ENCODE peak calls at places on chromosomes 2 and 18, in five cellular contexts. S, U, Q, T and D are unnamed samples.
A peak's percentile ranks its signal among the peaks of the same experiment; 100 is the strongest.

GRCh38 chr2:108978709-108979111 is 10.3 kb downstream of the EDAR start:
- DNase-seq in S (no peak), T (no peak), U (no peak), Q (no peak), D (no peak)

GRCh38 chr18:76962851-76963250 is 140.5 kb downstream of the ZNF236 start:
- DNase-seq in T (no peak), U (no peak), Q (no peak), S (no peak), D (no peak)

GRCh38 chr18:10526211-10526949 is 553 bp downstream of the NAPG start:
- DNase-seq in S (peak; percentile 82), T (peak; percentile 87), Q (no peak), U (peak; percentile 31), D (peak; percentile 31)

GRCh38 chr18:48896875-48897511 is 53.8 kb downstream of the SMAD7 start:
- DNase-seq in T (no peak), U (peak; percentile 98), S (peak; percentile 95), Q (no peak), D (no peak)

GRCh38 chr18:10230072-10230471 is 224.4 kb upstream of the APCDD1 start:
- DNase-seq in Q (peak; percentile 21), S (peak; percentile 40), U (peak; percentile 23), T (no peak), D (no peak)

GRCh38 chr2:232455426-232456255 is at the start of gene ALPI:
- DNase-seq in T (no peak), Q (no peak), U (no peak), S (peak; percentile 10), D (no peak)

GRCh38 chr2:181264016-181264415 is 193.2 kb upstream of the ITGA4 start:
- DNase-seq in U (no peak), Q (no peak), T (no peak), S (no peak), D (no peak)

GRCh38 chr2:2222931-2223330 is 108.1 kb downstream of the MYT1L start:
- DNase-seq in U (no peak), S (no peak), T (no peak), Q (no peak), D (no peak)

GRCh38 chr2:197236816-197237215 is 73.8 kb downstream of the ANKRD44 start:
- DNase-seq in T (no peak), U (no peak), S (no peak), Q (no peak), D (no peak)

GRCh38 chr2:137865954-137866540 is 98.2 kb upstream of the HNMT start:
- DNase-seq in S (peak; percentile 68), T (peak; percentile 36), Q (no peak), U (peak; percentile 77), D (peak; percentile 64)

GRCh38 chr2:98452396-98453027 is 7.9 kb downstream of the INPP4A start:
- DNase-seq in S (no peak), U (no peak), Q (no peak), T (no peak), D (no peak)

GRCh38 chr2:64765160-64765805 is 111.6 kb upstream of the SERTAD2 start:
- DNase-seq in U (no peak), Q (no peak), S (no peak), T (no peak), D (no peak)

GRCh38 chr2:54903736-54904554 is 146.3 kb downstream of the RTN4 start:
- DNase-seq in S (peak; percentile 27), T (no peak), Q (peak; percentile 7), U (no peak), D (peak; percentile 12)

GRCh38 chr2:205858781-205859478 is 176.6 kb downstream of the NRP2 start:
- DNase-seq in S (no peak), Q (no peak), T (no peak), U (no peak), D (no peak)

GRCh38 chr18:53070706-53071105 is 730.7 kb downstream of the DCC start:
- DNase-seq in S (no peak), T (no peak), U (no peak), Q (no peak), D (no peak)

GRCh38 chr2:159285433-159285832 is 1.1 kb downstream of the WDSUB1 start:
- DNase-seq in U (no peak), Q (no peak), T (no peak), S (no peak), D (no peak)

GRCh38 chr18:5584751-5585417 is 41.1 kb upstream of the EPB41L3 start:
- DNase-seq in Q (no peak), U (no peak), T (no peak), S (no peak), D (no peak)

GRCh38 chr2:232628466-232629200 is 4.8 kb upstream of the EFHD1 start:
- DNase-seq in S (no peak), Q (no peak), T (no peak), U (no peak), D (no peak)

GRCh38 chr2:219598308-219599078 is 836 bp downstream of the STK11IP start:
- DNase-seq in Q (no peak), S (no peak), U (no peak), T (no peak), D (no peak)

GRCh38 chr18:32576296-32576916 is 105.7 kb upstream of the GAREM1 start:
- DNase-seq in T (peak; percentile 43), U (peak; percentile 29), Q (no peak), S (peak; percentile 6), D (peak; percentile 5)

GRCh38 chr2:198055726-198056125 is 251.3 kb downstream of the PLCL1 start:
- DNase-seq in Q (no peak), T (no peak), S (no peak), U (no peak), D (no peak)

GRCh38 chr2:199499005-199499404 is 41.3 kb upstream of the SATB2 start:
- DNase-seq in Q (no peak), U (no peak), T (no peak), S (no peak), D (no peak)
- TF ChIP-seq JUND in Q (no peak), U (no peak), T (no peak), S (no peak), D (no peak)

GRCh38 chr2:9552491-9553178 is 3.0 kb downstream of the ADAM17 start:
- DNase-seq in T (no peak), Q (no peak), S (peak; percentile 41), U (no peak), D (no peak)
- TF ChIP-seq JUND in T (peak; percentile 96), Q (no peak), S (peak; percentile 99), U (no peak), D (no peak)

GRCh38 chr18:3100498-3101132 is 87.7 kb upstream of the LPIN2 start:
- DNase-seq in Q (no peak), U (peak; percentile 68), T (no peak), S (no peak), D (no peak)
- TF ChIP-seq JUND in Q (no peak), U (no peak), T (no peak), S (no peak), D (no peak)

DNA sequence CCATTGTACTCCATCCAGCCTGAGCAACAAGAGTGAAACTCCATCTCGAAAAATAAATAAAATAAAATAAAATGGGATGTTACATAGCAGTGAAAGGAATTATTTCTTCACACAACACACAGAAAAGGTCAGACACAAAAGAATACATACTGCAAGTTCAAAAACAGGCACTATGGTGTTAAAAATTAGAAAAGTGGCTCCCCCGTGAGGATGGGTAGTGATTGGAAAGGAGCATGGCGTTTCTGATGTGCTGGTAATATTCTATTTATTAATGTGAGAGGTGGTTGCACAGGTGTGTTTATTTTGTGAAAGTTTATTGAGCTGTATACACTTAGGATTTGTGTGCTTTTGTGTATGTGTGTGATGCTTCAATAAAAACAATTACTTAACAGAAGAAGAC is 22.9 kb upstream of the RAB10 start:
- DNase-seq in Q (no peak), U (no peak), S (no peak), T (no peak), D (no peak)
- TF ChIP-seq JUND in Q (no peak), U (no peak), S (no peak), T (no peak), D (no peak)

DNA sequence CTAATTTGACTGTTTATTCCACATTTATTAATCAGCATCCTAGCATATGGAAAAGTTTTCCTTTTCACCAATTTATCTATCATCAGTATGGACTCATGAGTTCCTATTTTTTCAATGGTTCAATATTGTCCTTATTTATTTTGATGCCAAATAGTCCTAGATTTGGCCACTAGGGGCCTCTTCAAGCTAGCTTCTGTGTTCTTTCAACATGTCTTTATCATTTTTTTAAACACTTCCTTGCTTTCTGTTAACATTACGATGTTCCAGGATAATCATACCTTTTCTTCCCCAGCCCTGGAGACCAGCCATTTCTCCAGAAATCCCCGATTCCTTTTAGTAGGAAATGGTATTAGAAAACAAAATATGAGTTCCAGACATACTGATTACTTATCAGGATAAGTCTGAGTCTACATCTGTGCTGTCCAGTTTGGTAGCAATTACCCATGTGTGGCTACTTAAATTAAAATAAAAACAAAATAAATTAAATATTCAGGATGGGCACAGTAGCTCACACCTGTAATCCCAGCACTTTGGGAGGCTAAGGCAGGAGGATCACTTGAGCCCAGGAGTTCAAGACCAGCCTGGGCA is 70.6 kb downstream of the RPE start:
- DNase-seq in U (peak; percentile 46), Q (no peak), S (peak; percentile 27), T (peak; percentile 18), D (no peak)
- TF ChIP-seq JUND in U (no peak), Q (no peak), S (no peak), T (no peak), D (no peak)